ENCODE peak calls at places on chromosomes 3 and 15, in five cellular contexts. W is psoas muscle, G is stomach, N is heart right ventricle, E is mammary epithelial cell. X is an unnamed sample.

GRCh38 chr15:68815598-68815997 is 5.1 kb downstream of the ANP32A start:
- DNase-seq in W (no peak), G (no peak), N (no peak), E (peak; percentile 66), X (no peak)

GRCh38 chr3:23075478-23075877 is 127.6 kb upstream of the UBE2E2 start:
- DNase-seq in W (no peak), G (no peak), N (no peak), E (no peak), X (no peak)

GRCh38 chr3:25288416-25288815 is 139.6 kb upstream of the RARB start:
- DNase-seq in W (no peak), G (no peak), N (no peak), E (no peak), X (no peak)

GRCh38 chr15:61621865-61622264 is 392.8 kb upstream of the RORA start:
- DNase-seq in W (no peak), G (no peak), N (no peak), E (no peak), X (no peak)

GRCh38 chr15:72820278-72820677 is 36.7 kb upstream of the ADPGK start:
- DNase-seq in W (no peak), G (no peak), N (no peak), E (no peak), X (no peak)

GRCh38 chr15:35448294-35448693 is 97.7 kb downstream of the DPH6 start:
- DNase-seq in W (no peak), G (no peak), N (no peak), E (no peak), X (no peak)

GRCh38 chr15:72838311-72838731 is 54.8 kb upstream of the ADPGK start:
- DNase-seq in W (peak; percentile 78), G (no peak), N (no peak), E (peak; percentile 8), X (no peak)

GRCh38 chr3:11606090-11606784 is 37.5 kb downstream of the VGLL4 start:
- DNase-seq in W (no peak), G (no peak), N (no peak), E (no peak), X (no peak)

GRCh38 chr3:128399221-128399915 is 67.3 kb downstream of the DNAJB8 start:
- DNase-seq in W (no peak), G (no peak), N (no peak), E (no peak), X (no peak)

GRCh38 chr3:136266468-136266867 is 16.3 kb downstream of the PCCB start:
- DNase-seq in W (no peak), G (no peak), N (no peak), E (peak; percentile 48), X (no peak)

GRCh38 chr3:169286992-169287391 is 376.5 kb downstream of the MECOM start:
- DNase-seq in W (no peak), G (no peak), N (no peak), E (no peak), X (no peak)

GRCh38 chr15:40439461-40440299 is 1.1 kb upstream of the BAHD1 start:
- DNase-seq in W (peak; percentile 62), G (peak; percentile 47), N (no peak), E (peak; percentile 41), X (peak; percentile 42)

DNA sequence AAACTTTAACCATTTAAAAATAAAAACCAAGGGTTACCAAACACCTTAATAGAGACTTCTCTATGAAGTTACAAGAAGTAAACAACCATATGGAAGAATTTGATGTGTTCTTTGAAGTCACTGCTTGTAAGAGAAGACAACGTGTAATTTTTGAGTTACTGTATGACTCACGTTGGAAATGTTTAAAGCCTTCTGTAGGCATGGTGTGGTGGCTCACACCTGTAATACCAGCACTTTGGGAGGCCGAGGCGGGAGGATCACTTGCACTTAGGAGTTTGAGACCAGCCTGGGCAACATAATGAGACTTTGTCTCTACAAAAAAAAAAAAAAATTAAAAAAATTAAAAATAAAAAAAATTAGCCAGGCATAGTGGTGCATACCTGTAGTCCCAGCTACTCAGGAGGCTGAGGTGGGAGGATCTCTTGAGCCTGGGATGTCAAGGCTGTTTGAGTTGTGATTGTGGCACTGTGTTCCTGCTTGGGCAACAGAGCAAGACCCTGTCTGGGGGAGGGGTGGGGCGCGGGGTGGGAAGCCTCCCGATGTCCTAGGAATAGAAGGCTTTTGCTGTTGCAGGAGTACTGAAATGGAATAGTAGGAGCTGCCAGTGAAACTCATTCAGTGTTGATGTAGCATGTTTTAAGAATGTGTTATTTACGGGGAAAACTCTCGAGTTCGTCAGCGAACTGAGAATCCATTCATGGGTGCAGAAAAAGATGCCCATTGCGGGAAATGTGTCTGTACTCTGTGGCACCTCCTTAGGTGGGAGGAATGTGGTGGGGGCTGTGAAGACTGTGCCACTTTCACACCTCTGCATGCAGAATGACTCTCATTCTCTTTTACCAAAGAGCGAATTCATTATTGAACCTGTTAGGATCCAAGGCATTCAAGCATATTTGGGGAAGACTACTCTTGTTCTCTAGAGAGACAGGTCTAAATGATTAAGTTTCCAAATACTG is 134.2 kb downstream of the FNDC3B start:
- DNase-seq in W (no peak), G (no peak), N (no peak), E (no peak), X (no peak)
- H3K4me1 ChIP-seq in W (peaks cover 58% of the 10 kb centered on the region), G (peaks cover 88% of the 10 kb centered on the region), N (peaks cover 56% of the 10 kb centered on the region), E (peaks cover 13% of the 10 kb centered on the region), X (peaks cover 95% of the 10 kb centered on the region)

GRCh38 chr3:37198547-37198946 is 24.2 kb upstream of the LRRFIP2 start:
- DNase-seq in W (no peak), G (no peak), N (no peak), E (no peak), X (no peak)
- H3K4me1 ChIP-seq in W (peaks cover 28% of the 10 kb centered on the region), G (peaks cover 5% of the 10 kb centered on the region), N (no peaks in the 10 kb centered on the region), E (peaks cover 30% of the 10 kb centered on the region), X (peaks cover 10% of the 10 kb centered on the region)

GRCh38 chr15:85414991-85415390 is 34.6 kb downstream of the AKAP13 start:
- DNase-seq in W (no peak), G (no peak), N (no peak), E (no peak), X (no peak)
- H3K4me1 ChIP-seq in W (peaks cover 25% of the 10 kb centered on the region), G (peaks cover 49% of the 10 kb centered on the region), N (peaks cover 46% of the 10 kb centered on the region), E (peaks cover 44% of the 10 kb centered on the region), X (peaks cover 95% of the 10 kb centered on the region)

GRCh38 chr3:41176554-41176953 is 22.8 kb upstream of the CTNNB1 start:
- DNase-seq in W (no peak), G (no peak), N (no peak), E (no peak), X (no peak)
- H3K4me1 ChIP-seq in W (no peaks in the 10 kb centered on the region), G (peaks cover 9% of the 10 kb centered on the region), N (no peaks in the 10 kb centered on the region), E (peaks cover 3% of the 10 kb centered on the region), X (no peaks in the 10 kb centered on the region)

GRCh38 chr3:172140499-172141391 is 101.4 kb downstream of the FNDC3B start:
- DNase-seq in W (no peak), G (no peak), N (no peak), E (peak; percentile 97), X (no peak)
- H3K4me1 ChIP-seq in W (peaks cover 67% of the 10 kb centered on the region), G (peaks cover 87% of the 10 kb centered on the region), N (peaks cover 69% of the 10 kb centered on the region), E (peaks cover 71% of the 10 kb centered on the region), X (peaks cover 96% of the 10 kb centered on the region)

DNA sequence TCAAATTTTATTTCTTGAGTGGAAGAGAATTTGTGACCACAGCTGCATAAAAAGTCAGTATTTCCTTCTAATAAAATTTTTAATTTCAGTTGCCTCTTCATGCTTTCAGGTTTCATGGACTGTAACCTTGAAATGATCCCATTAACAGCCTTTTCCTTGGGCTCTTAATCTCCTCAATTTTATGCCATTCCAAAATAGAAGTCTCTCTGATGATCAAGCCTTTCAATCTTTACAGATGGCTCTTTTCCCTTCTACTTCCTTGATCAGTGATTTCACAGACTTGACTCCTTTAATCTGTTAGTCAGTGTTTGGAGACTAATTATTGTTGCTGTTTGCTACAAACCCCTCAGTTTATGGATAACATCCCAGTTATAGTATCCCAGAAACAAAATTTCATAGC is 11.9 kb downstream of the TSC22D2 start:
- DNase-seq in W (no peak), G (no peak), N (no peak), E (no peak), X (no peak)
- H3K4me1 ChIP-seq in W (peaks cover 65% of the 10 kb centered on the region), G (peaks cover 89% of the 10 kb centered on the region), N (peaks cover 40% of the 10 kb centered on the region), E (peaks cover 23% of the 10 kb centered on the region), X (peaks cover 91% of the 10 kb centered on the region)

GRCh38 chr3:133437391-133438093 is 37.7 kb downstream of the BFSP2 start:
- DNase-seq in W (no peak), G (no peak), N (no peak), E (no peak), X (no peak)

GRCh38 chr3:133441867-133442270 is 42.0 kb downstream of the BFSP2 start:
- DNase-seq in W (no peak), G (no peak), N (no peak), E (no peak), X (no peak)

GRCh38 chr3:133442518-133442917 is 42.7 kb downstream of the BFSP2 start:
- DNase-seq in W (no peak), G (no peak), N (no peak), E (no peak), X (no peak)

GRCh38 chr3:133440652-133441051 is 40.8 kb downstream of the BFSP2 start:
- DNase-seq in W (no peak), G (no peak), N (no peak), E (no peak), X (no peak)

GRCh38 chr3:133439563-133439962 is 39.7 kb downstream of the BFSP2 start:
- DNase-seq in W (no peak), G (no peak), N (no peak), E (no peak), X (no peak)
- H3K4me1 ChIP-seq in W (peaks cover 7% of the 10 kb centered on the region), G (peaks cover 24% of the 10 kb centered on the region), N (no peaks in the 10 kb centered on the region), E (peaks cover 9% of the 10 kb centered on the region), X (peaks cover 3% of the 10 kb centered on the region)

GRCh38 chr15:63830113-63830512 is 3.6 kb downstream of the HERC1 start:
- DNase-seq in W (no peak), G (no peak), N (no peak), E (no peak), X (no peak)
- H3K4me1 ChIP-seq in W (peaks cover 46% of the 10 kb centered on the region), G (peaks cover 54% of the 10 kb centered on the region), N (peaks cover 25% of the 10 kb centered on the region), E (peaks cover 12% of the 10 kb centered on the region), X (peaks cover 81% of the 10 kb centered on the region)

GRCh38 chr3:123419156-123419849 is 29.6 kb downstream of the ADCY5 start:
- DNase-seq in W (no peak), G (no peak), N (no peak), E (no peak), X (no peak)
- H3K4me1 ChIP-seq in W (no peaks in the 10 kb centered on the region), G (peaks cover 90% of the 10 kb centered on the region), N (peaks cover 74% of the 10 kb centered on the region), E (no peaks in the 10 kb centered on the region), X (peaks cover 100% of the 10 kb centered on the region)

DNA sequence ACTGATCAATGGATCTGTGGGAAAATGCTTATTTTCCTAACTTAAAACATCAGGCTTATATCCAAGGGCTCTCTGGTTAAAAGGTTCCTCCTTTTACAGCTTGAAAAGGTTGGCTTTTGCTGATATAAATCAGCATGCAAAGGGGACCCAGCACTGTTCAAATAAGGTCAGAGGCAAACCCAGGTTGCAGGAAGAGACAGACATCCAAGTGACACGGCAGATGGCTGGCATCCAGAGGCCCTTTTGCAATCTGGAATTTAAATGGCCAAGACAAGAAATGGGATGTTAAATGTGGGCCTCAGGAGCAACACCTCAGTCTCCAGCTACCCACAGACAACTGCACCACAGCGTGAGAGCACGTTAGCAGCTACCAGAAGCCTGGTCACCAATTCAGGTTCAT is 6.3 kb downstream of the SH3BP5 start:
- DNase-seq in W (peak; percentile 70), G (no peak), N (peak; percentile 33), E (no peak), X (no peak)
- H3K4me1 ChIP-seq in W (peaks cover 46% of the 10 kb centered on the region), G (peaks cover 39% of the 10 kb centered on the region), N (peaks cover 45% of the 10 kb centered on the region), E (peaks cover 29% of the 10 kb centered on the region), X (peaks cover 83% of the 10 kb centered on the region)